ENCODE peak calls at places on chromosome 9, in six cellular contexts. X is foreskin keratinocyte, N is left lung, R is HFF-Myc, A is choroid plexus epithelial cell, F is RWPE1. O is an unnamed sample.

GRCh38 chr9:90053027-90053426 is 448.2 kb downstream of the GADD45G start:
- DNase-seq in R (no peak), A (peak; percentile 4), F (no peak), X (no peak), N (no peak), O (no peak)

GRCh38 chr9:468766-469496 is 254.3 kb downstream of the DOCK8 start:
- DNase-seq in N (no peak), R (no peak), A (peak; percentile 15), F (no peak), X (no peak), O (no peak)

GRCh38 chr9:80881946-80882345 is 807.4 kb downstream of the TLE1 start:
- DNase-seq in R (no peak), A (no peak), N (no peak), X (no peak), F (no peak), O (no peak)

GRCh38 chr9:21153688-21154608 is 12.3 kb upstream of the IFNW1 start:
- DNase-seq in R (no peak), F (peak; percentile 45), X (peak; percentile 29), A (peak; percentile 39), N (no peak), O (no peak)

GRCh38 chr9:6758418-6759113 is 793 bp downstream of the KDM4C start:
- DNase-seq in X (peak; percentile 64), N (peak; percentile 89), A (peak; percentile 70), F (peak; percentile 30), R (no peak), O (peak; percentile 41)

GRCh38 chr9:97373311-97373710 is 38.6 kb upstream of the TDRD7 start:
- DNase-seq in N (no peak), A (no peak), R (no peak), F (no peak), X (no peak), O (no peak)

GRCh38 chr9:14467675-14468374 is 153.9 kb upstream of the NFIB start:
- DNase-seq in R (no peak), F (no peak), X (no peak), N (no peak), A (no peak), O (no peak)

GRCh38 chr9:115204827-115205506 is 87.0 kb upstream of the TNC start:
- DNase-seq in A (peak; percentile 90), X (peak; percentile 92), F (peak; percentile 97), N (no peak), R (peak; percentile 69), O (peak; percentile 88)

GRCh38 chr9:9790216-9790872 is 822.5 kb downstream of the PTPRD start:
- DNase-seq in A (peak; percentile 16), N (no peak), X (no peak), R (no peak), F (peak; percentile 0), O (no peak)

GRCh38 chr9:137638680-137639079 is 19.9 kb downstream of the EHMT1 start:
- DNase-seq in R (no peak), F (no peak), X (no peak), A (no peak), N (no peak), O (no peak)

GRCh38 chr9:92808726-92809451 is 44.3 kb upstream of the BICD2 start:
- DNase-seq in F (peak; percentile 74), X (peak; percentile 34), A (peak; percentile 79), N (peak; percentile 88), R (no peak), O (peak; percentile 16)

GRCh38 chr9:120742951-120743416 is 28.7 kb upstream of the MEGF9 start:
- DNase-seq in F (peak; percentile 66), X (no peak), A (peak; percentile 61), R (no peak), N (no peak), O (peak; percentile 22)

GRCh38 chr9:16245756-16246440 is 624.6 kb downstream of the BNC2 start:
- DNase-seq in R (no peak), X (no peak), F (no peak), A (peak; percentile 77), N (no peak), O (no peak)

GRCh38 chr9:744790-745456 is 96.6 kb upstream of the DMRT1 start:
- DNase-seq in N (no peak), X (no peak), R (no peak), A (peak; percentile 11), F (no peak), O (no peak)

GRCh38 chr9:27391495-27391894 is 94.5 kb upstream of the EQTN start:
- DNase-seq in F (no peak), X (no peak), A (no peak), R (no peak), N (no peak), O (no peak)

GRCh38 chr9:106878081-106878837 is 15.3 kb downstream of the ZNF462 start:
- DNase-seq in A (no peak), N (no peak), R (no peak), X (no peak), F (no peak), O (no peak)

GRCh38 chr9:4138781-4139180 is 161.1 kb downstream of the GLIS3 start:
- DNase-seq in A (peak; percentile 62), F (no peak), X (no peak), N (no peak), R (no peak), O (no peak)

GRCh38 chr9:89899476-89900047 is 294.8 kb downstream of the GADD45G start:
- DNase-seq in N (no peak), A (no peak), R (no peak), X (no peak), F (no peak), O (no peak)

GRCh38 chr9:99752710-99753109 is 69.0 kb upstream of the NR4A3 start:
- DNase-seq in R (peak; percentile 47), A (peak; percentile 89), N (no peak), F (peak; percentile 74), X (peak; percentile 87), O (peak; percentile 73)

GRCh38 chr9:15306068-15306756 is 804 bp downstream of the TTC39B start:
- DNase-seq in R (no peak), A (peak; percentile 63), F (peak; percentile 36), X (peak; percentile 64), N (peak; percentile 89), O (peak; percentile 40)

DNA sequence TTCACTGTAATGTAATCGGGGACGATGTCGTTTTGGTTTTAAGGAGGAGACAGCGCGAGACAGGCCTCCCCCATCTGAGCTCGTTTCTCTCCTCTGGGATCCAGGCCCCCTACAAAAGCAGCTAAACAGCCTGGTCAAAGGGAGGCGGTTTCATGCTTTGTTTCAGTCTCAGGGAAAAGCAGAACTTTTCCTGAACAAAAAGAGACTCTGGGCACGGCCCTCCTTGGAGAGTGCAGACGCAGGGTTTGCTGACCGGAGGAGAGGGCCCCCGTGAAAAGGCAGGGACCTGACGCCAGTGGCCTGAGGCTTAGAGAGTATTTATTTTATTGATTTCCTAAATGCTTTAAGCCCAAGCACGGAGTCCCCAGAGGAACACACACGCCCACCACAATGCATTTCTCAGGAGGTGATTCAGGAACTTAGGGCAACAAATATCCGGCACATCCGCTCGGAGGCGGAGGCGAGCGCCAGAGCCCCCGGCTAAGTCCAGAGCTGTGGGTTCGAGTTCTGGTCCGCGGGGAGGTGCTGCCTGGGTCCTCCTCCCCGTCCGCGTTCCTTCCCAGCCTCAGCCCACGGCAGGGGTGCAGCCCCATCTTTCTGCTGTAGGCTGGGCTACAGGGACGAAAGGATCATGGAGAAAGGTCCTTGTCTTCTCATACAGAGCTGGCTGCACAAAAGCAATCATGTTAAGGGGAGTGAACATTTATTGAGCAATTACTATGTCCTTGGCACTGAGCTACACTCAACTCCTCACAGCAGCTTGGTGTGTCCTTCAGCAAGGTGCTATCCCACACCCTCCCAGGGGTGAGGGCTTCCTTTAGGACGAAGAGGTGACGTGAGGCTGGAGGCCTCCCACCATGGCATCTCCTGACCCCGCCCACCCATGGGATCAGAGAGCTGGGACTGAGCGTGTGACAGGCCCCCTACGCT is 40.0 kb downstream of the PTGES start:
- DNase-seq in F (no peak), N (no peak), A (peak; percentile 64), R (peak; percentile 70), X (no peak), O (peak; percentile 82)
- TF ChIP-seq CTCF in F (no peak), N (no peak), A (no peak), R (no peak), X (no peak), O (peak; percentile 27)

GRCh38 chr9:123776856-123777560 is 152.9 kb downstream of the DENND1A start:
- DNase-seq in X (no peak), F (no peak), R (no peak), A (no peak), N (no peak), O (no peak)
- TF ChIP-seq CTCF in X (no peak), F (no peak), R (no peak), A (no peak), N (no peak), O (no peak)

DNA sequence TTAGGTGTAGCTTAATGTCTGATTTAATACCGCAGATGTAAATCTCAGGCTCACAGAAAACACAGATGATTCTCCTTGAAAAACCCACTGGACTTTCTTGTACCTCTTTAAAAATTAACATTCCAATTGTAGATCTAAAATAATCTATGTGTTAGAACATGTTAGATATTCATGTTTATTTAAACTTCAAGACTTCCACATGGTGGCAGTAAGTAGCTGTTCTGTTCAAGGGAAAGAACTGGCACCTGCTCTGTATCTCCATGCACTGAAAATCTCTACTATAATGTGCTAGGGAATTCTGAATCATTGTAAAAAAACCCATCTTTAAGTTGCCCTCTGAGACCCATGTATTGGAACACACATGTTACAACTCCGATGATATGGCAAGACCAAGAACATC is 366.9 kb downstream of the DMRTA1 start:
- DNase-seq in X (no peak), N (no peak), A (peak; percentile 1), R (no peak), F (no peak), O (peak; percentile 48)
- TF ChIP-seq CTCF in X (peak; percentile 16), N (no peak), A (no peak), R (no peak), F (peak; percentile 26), O (peak; percentile 67)

DNA sequence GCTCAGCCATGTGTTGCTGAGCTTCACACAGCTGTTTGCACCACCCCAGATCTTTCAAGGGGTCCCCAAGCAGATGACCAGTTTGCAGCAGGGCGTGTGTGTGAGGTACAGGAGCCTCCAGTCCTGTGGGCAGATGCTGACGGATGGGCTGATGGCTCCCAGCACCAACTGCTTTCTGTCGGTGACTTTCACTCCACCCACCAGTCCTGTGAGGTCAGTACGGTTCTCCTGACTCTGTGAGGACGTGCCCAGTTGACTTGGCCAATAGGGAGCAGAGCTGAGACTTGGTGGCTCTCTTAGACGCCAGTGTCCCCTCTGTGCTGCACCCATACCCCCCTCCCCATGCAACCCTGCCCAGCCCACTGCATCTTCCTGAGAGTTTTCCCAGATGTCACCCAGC is 19.7 kb downstream of the COL5A1 start:
- DNase-seq in X (no peak), A (no peak), R (no peak), F (no peak), N (peak; percentile 10), O (no peak)
- TF ChIP-seq CTCF in X (no peak), A (no peak), R (no peak), F (no peak), N (no peak), O (no peak)

GRCh38 chr9:133133680-133134418 is 12.8 kb upstream of the RALGDS start:
- DNase-seq in N (peak; percentile 90), A (peak; percentile 95), F (peak; percentile 99), X (peak; percentile 94), R (peak; percentile 92), O (peak; percentile 98)
- TF ChIP-seq CTCF in N (peak; percentile 7), A (peak; percentile 6), F (no peak), X (no peak), R (no peak), O (no peak)

GRCh38 chr9:135926402-135927194 is 19.3 kb upstream of the CAMSAP1 start:
- DNase-seq in R (no peak), F (peak; percentile 89), N (peak; percentile 90), A (peak; percentile 68), X (peak; percentile 58), O (peak; percentile 80)
- TF ChIP-seq CTCF in R (no peak), F (no peak), N (no peak), A (no peak), X (peak; percentile 14), O (no peak)